ENCODE peak calls at places on chromosomes 3 and 15, in ten cellular contexts. One of them, this sample, is unnamed. For H3K36me3 and H3K4me1, the result is how much of the 10 kb centered on the place peaks cover.

GRCh38 chr15:22968356-22968755 is 11.8 kb downstream of the CYFIP1 start:
- ATAC-seq in IMR-90: peak
- ATAC-seq in right lobe of liver: no peak
- ATAC-seq in gastrocnemius medialis: peak
- ATAC-seq in GM12878: no peak
- ATAC-seq in HepG2: no peak
- ATAC-seq in body of pancreas: no peak
- ATAC-seq in heart left ventricle: no peak
- ATAC-seq in K562: no peak
- ATAC-seq in upper lobe of left lung: no peak
- ATAC-seq in this sample: no peak

GRCh38 chr15:22939051-22939450 is 41.1 kb downstream of the CYFIP1 start:
- ATAC-seq in right lobe of liver: no peak
- ATAC-seq in body of pancreas: peak
- ATAC-seq in GM12878: no peak
- ATAC-seq in heart left ventricle: peak
- ATAC-seq in HepG2: no peak
- ATAC-seq in upper lobe of left lung: no peak
- ATAC-seq in IMR-90: no peak
- ATAC-seq in gastrocnemius medialis: no peak
- ATAC-seq in K562: no peak
- ATAC-seq in this sample: peak

GRCh38 chr15:72967836-72968530 is 84.3 kb upstream of the NEO1 start:
- ATAC-seq in K562: no peak
- ATAC-seq in HepG2: no peak
- ATAC-seq in heart left ventricle: no peak
- ATAC-seq in GM12878: no peak
- ATAC-seq in right lobe of liver: no peak
- ATAC-seq in IMR-90: no peak
- ATAC-seq in gastrocnemius medialis: peak
- ATAC-seq in body of pancreas: no peak
- ATAC-seq in upper lobe of left lung: no peak
- ATAC-seq in this sample: no peak

GRCh38 chr3:1798711-1799410 is 299.8 kb upstream of the CNTN4 start:
- ATAC-seq in upper lobe of left lung: no peak
- ATAC-seq in body of pancreas: no peak
- ATAC-seq in GM12878: no peak
- ATAC-seq in HepG2: no peak
- ATAC-seq in IMR-90: no peak
- ATAC-seq in right lobe of liver: no peak
- ATAC-seq in K562: no peak
- ATAC-seq in heart left ventricle: no peak
- ATAC-seq in gastrocnemius medialis: no peak
- ATAC-seq in this sample: no peak

GRCh38 chr3:134065252-134065651 is 35.5 kb upstream of the SLCO2A1 start:
- ATAC-seq in body of pancreas: no peak
- ATAC-seq in upper lobe of left lung: no peak
- ATAC-seq in GM12878: no peak
- ATAC-seq in heart left ventricle: no peak
- ATAC-seq in gastrocnemius medialis: no peak
- ATAC-seq in right lobe of liver: no peak
- ATAC-seq in K562: no peak
- ATAC-seq in HepG2: no peak
- ATAC-seq in IMR-90: no peak
- ATAC-seq in this sample: no peak

GRCh38 chr3:107920538-107920937 is 170.3 kb downstream of the CD47 start:
- ATAC-seq in HepG2: no peak
- ATAC-seq in GM12878: no peak
- ATAC-seq in IMR-90: no peak
- ATAC-seq in K562: no peak
- ATAC-seq in gastrocnemius medialis: no peak
- ATAC-seq in body of pancreas: no peak
- ATAC-seq in right lobe of liver: no peak
- ATAC-seq in heart left ventricle: no peak
- ATAC-seq in upper lobe of left lung: no peak
- ATAC-seq in this sample: no peak

GRCh38 chr3:69524826-69525225 is 138.9 kb upstream of the FRMD4B start:
- ATAC-seq in IMR-90: no peak
- ATAC-seq in gastrocnemius medialis: no peak
- ATAC-seq in right lobe of liver: peak
- ATAC-seq in upper lobe of left lung: no peak
- ATAC-seq in heart left ventricle: no peak
- ATAC-seq in body of pancreas: no peak
- ATAC-seq in HepG2: no peak
- ATAC-seq in GM12878: no peak
- ATAC-seq in K562: no peak
- ATAC-seq in this sample: no peak

GRCh38 chr15:58458076-58458475 is 26.3 kb downstream of the LIPC start:
- ATAC-seq in IMR-90: no peak
- ATAC-seq in HepG2: peak
- ATAC-seq in GM12878: peak
- ATAC-seq in K562: no peak
- ATAC-seq in body of pancreas: peak
- ATAC-seq in heart left ventricle: peak
- ATAC-seq in right lobe of liver: peak
- ATAC-seq in upper lobe of left lung: no peak
- ATAC-seq in gastrocnemius medialis: no peak
- ATAC-seq in this sample: peak

DNA sequence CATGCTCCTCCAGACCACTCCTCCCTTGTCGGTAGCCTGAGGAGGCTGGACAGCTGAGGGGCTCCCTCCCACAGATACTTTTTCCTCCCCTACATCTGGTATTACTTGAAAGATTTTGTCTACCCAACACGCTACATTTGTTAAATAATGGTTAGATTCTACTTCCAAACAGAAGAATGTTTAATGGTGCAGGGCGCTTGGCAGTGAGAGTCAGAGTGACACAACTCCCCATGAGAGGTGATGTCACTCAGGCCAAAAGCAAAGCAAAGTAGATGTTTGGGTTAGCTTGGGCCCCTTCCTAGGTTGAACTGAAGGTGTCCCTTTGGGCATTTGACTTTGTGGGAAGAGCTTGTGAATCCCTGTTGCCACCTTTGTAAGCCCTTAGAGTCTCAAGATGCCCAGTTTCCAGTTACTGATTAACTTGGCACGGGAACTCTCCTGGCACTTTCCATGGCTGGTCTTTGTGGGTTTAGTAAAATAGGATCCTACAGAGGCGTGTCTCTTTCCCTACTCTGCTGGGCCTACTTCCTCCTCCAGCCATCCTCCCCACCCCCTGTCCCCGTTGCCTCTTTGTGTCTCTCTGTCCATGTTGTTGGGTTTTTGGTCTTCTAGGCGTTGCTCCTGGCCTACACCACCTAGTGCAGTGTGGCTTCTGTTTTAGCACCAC is 5.6 kb downstream of the LIMD1 start:
- ATAC-seq in GM12878: no peak
- ATAC-seq in gastrocnemius medialis: no peak
- ATAC-seq in HepG2: no peak
- ATAC-seq in IMR-90: no peak
- ATAC-seq in K562: no peak
- ATAC-seq in body of pancreas: peak
- ATAC-seq in upper lobe of left lung: peak
- ATAC-seq in right lobe of liver: peak
- ATAC-seq in heart left ventricle: no peak
- ATAC-seq in this sample: no peak
- H3K36me3 ChIP-seq in GM12878: under half
- H3K36me3 ChIP-seq in gastrocnemius medialis: under half
- H3K36me3 ChIP-seq in HepG2: under half
- H3K36me3 ChIP-seq in IMR-90: under half
- H3K36me3 ChIP-seq in K562: under half
- H3K36me3 ChIP-seq in body of pancreas: under half
- H3K36me3 ChIP-seq in upper lobe of left lung: under half
- H3K36me3 ChIP-seq in right lobe of liver: under half
- H3K36me3 ChIP-seq in heart left ventricle: under half
- H3K36me3 ChIP-seq in this sample: under half

GRCh38 chr15:51876169-51876568 is 46.7 kb downstream of the TMOD3 start:
- ATAC-seq in heart left ventricle: no peak
- ATAC-seq in IMR-90: no peak
- ATAC-seq in gastrocnemius medialis: no peak
- ATAC-seq in upper lobe of left lung: peak
- ATAC-seq in right lobe of liver: no peak
- ATAC-seq in HepG2: no peak
- ATAC-seq in body of pancreas: no peak
- ATAC-seq in K562: no peak
- ATAC-seq in GM12878: no peak
- ATAC-seq in this sample: no peak
- H3K4me1 ChIP-seq in heart left ventricle: under half
- H3K4me1 ChIP-seq in IMR-90: under half
- H3K4me1 ChIP-seq in gastrocnemius medialis: under half
- H3K4me1 ChIP-seq in upper lobe of left lung: under half
- H3K4me1 ChIP-seq in right lobe of liver: under half
- H3K4me1 ChIP-seq in HepG2: under half
- H3K4me1 ChIP-seq in body of pancreas: under half
- H3K4me1 ChIP-seq in K562: under half
- H3K4me1 ChIP-seq in GM12878: under half
- H3K4me1 ChIP-seq in this sample: under half

GRCh38 chr15:71294636-71295241 is 179.5 kb downstream of the THSD4 start:
- ATAC-seq in GM12878: no peak
- ATAC-seq in K562: no peak
- ATAC-seq in IMR-90: peak
- ATAC-seq in heart left ventricle: no peak
- ATAC-seq in upper lobe of left lung: peak
- ATAC-seq in HepG2: no peak
- ATAC-seq in body of pancreas: peak
- ATAC-seq in gastrocnemius medialis: peak
- ATAC-seq in right lobe of liver: peak
- ATAC-seq in this sample: peak

GRCh38 chr15:71294251-71294635 is 179.0 kb downstream of the THSD4 start:
- ATAC-seq in heart left ventricle: no peak
- ATAC-seq in HepG2: no peak
- ATAC-seq in K562: no peak
- ATAC-seq in gastrocnemius medialis: no peak
- ATAC-seq in IMR-90: no peak
- ATAC-seq in body of pancreas: no peak
- ATAC-seq in right lobe of liver: peak
- ATAC-seq in GM12878: no peak
- ATAC-seq in upper lobe of left lung: no peak
- ATAC-seq in this sample: no peak

GRCh38 chr15:71291723-71292122 is 176.5 kb downstream of the THSD4 start:
- ATAC-seq in IMR-90: no peak
- ATAC-seq in K562: no peak
- ATAC-seq in gastrocnemius medialis: no peak
- ATAC-seq in upper lobe of left lung: no peak
- ATAC-seq in HepG2: no peak
- ATAC-seq in body of pancreas: no peak
- ATAC-seq in GM12878: no peak
- ATAC-seq in heart left ventricle: no peak
- ATAC-seq in right lobe of liver: no peak
- ATAC-seq in this sample: no peak

GRCh38 chr15:71296032-71296686 is 180.9 kb downstream of the THSD4 start:
- ATAC-seq in upper lobe of left lung: no peak
- ATAC-seq in right lobe of liver: no peak
- ATAC-seq in gastrocnemius medialis: no peak
- ATAC-seq in heart left ventricle: no peak
- ATAC-seq in HepG2: no peak
- ATAC-seq in body of pancreas: no peak
- ATAC-seq in K562: no peak
- ATAC-seq in GM12878: no peak
- ATAC-seq in IMR-90: peak
- ATAC-seq in this sample: no peak

DNA sequence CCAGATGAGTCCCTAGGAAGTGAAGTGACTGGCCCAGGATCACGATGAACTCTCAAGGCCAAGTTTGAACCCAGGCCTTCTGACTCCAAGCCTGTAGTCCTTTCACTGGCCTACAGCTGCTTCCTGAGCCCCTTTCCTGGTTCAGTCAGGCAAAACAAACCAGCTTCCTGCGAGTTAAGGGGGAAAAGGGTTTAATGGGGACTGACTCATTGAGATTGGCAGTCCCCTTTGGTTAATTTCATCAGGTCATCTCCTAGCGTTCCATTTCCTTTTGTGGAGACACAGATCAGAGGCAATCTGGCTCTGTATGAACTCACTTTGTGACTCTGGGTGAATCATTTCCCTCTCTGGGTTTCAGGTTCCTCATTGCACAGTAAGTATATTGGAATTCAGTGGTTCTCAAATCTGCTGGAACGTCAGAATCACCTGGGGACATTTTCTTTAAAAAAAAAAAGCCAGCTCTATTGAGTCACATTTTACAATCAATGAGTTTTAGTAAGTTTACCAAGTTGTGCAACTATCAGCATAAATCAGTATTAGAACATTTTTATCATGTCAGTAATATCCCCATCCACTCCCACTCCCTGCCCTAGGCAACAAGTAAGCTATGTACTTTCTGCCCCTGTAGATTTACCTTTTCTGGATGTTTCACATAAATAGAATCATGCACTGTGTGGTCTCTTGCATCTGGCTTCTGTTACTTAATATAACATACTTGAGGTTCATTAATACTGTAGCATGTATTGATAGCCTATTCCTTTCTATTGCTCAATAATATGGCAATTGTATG is 180.2 kb downstream of the THSD4 start:
- ATAC-seq in gastrocnemius medialis: peak
- ATAC-seq in HepG2: no peak
- ATAC-seq in K562: no peak
- ATAC-seq in heart left ventricle: no peak
- ATAC-seq in IMR-90: peak
- ATAC-seq in upper lobe of left lung: peak
- ATAC-seq in GM12878: no peak
- ATAC-seq in right lobe of liver: peak
- ATAC-seq in body of pancreas: peak
- ATAC-seq in this sample: peak
- TF ChIP-seq POLR2A in gastrocnemius medialis: no peak
- TF ChIP-seq POLR2A in HepG2: no peak
- TF ChIP-seq POLR2A in K562: no peak
- TF ChIP-seq POLR2A in heart left ventricle: no peak
- TF ChIP-seq POLR2A in IMR-90: no peak
- TF ChIP-seq POLR2A in upper lobe of left lung: no peak
- TF ChIP-seq POLR2A in GM12878: no peak
- TF ChIP-seq POLR2A in right lobe of liver: no peak
- TF ChIP-seq POLR2A in body of pancreas: no peak
- TF ChIP-seq POLR2A in this sample: no peak

DNA sequence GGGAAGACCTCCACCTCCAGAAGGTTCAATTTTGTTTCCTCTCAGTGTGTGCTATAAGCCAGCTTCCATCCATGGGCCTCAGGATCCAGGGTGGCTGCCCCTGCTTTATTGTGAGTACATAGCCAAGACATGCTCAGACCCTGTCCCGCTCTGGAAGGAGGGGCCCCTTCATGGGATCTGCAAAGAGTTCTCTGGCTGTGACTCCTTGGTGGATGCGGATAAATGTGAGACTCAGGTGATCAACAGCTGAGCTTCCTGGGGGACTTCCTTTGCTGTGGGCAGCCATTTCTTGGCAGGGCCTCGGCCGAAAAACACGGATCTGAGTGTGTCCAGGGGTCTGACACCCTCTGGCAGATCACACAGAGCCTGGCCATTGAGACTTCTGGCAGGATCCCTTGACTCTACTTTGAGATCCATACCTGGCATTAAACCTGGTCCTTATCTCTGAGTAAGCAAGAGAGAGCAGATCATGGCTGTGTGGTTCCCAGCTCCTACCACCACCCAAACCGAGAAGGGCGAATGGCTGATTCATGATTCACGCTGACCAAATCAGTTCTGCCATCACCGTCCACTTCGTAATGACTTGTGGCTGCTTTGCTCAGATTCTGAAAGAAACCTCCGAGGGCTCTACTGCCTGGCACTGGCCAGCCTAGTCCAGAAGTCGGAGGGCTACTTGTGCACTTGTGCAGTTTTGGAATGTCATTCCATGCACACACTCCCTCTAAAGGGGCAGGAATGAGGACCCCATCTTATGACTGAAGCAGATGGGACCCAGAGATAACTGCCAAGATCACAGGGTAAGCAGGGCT is 68.1 kb downstream of the SENP2 start:
- ATAC-seq in HepG2: no peak
- ATAC-seq in gastrocnemius medialis: no peak
- ATAC-seq in right lobe of liver: no peak
- ATAC-seq in upper lobe of left lung: no peak
- ATAC-seq in heart left ventricle: no peak
- ATAC-seq in GM12878: no peak
- ATAC-seq in body of pancreas: no peak
- ATAC-seq in IMR-90: no peak
- ATAC-seq in K562: no peak
- ATAC-seq in this sample: no peak
- H3K36me3 ChIP-seq in HepG2: under half
- H3K36me3 ChIP-seq in gastrocnemius medialis: under half
- H3K36me3 ChIP-seq in right lobe of liver: under half
- H3K36me3 ChIP-seq in upper lobe of left lung: under half
- H3K36me3 ChIP-seq in heart left ventricle: under half
- H3K36me3 ChIP-seq in GM12878: under half
- H3K36me3 ChIP-seq in body of pancreas: under half
- H3K36me3 ChIP-seq in IMR-90: half or more
- H3K36me3 ChIP-seq in K562: half or more
- H3K36me3 ChIP-seq in this sample: under half